ENCODE peak calls at places on chromosomes 4 and X, in four cellular contexts. One of them, this sample, is unnamed.

GRCh38 chrX:122583526-122583925 is 600.6 kb upstream of the GRIA3 start:
- DNase-seq in heart left ventricle: no peak
- DNase-seq in endothelial cell of umbilical vein: no peak
- DNase-seq in cardiac muscle cell: no peak
- DNase-seq in this sample: no peak

GRCh38 chrX:17812763-17813162 is 48.3 kb downstream of the RAI2 start:
- DNase-seq in heart left ventricle: no peak
- DNase-seq in endothelial cell of umbilical vein: no peak
- DNase-seq in cardiac muscle cell: peak
- DNase-seq in this sample: no peak

GRCh38 chrX:48996969-48997368 is 5.1 kb downstream of the GRIPAP1 start:
- DNase-seq in heart left ventricle: no peak
- DNase-seq in endothelial cell of umbilical vein: peak
- DNase-seq in cardiac muscle cell: no peak
- DNase-seq in this sample: no peak

GRCh38 chrX:140762061-140762460 is 52.5 kb downstream of the LINC00632 start:
- DNase-seq in heart left ventricle: no peak
- DNase-seq in endothelial cell of umbilical vein: peak
- DNase-seq in cardiac muscle cell: peak
- DNase-seq in this sample: peak

GRCh38 chrX:8288590-8288989 is 117.5 kb upstream of the VCX2 start:
- DNase-seq in heart left ventricle: no peak
- DNase-seq in endothelial cell of umbilical vein: no peak
- DNase-seq in cardiac muscle cell: no peak
- DNase-seq in this sample: no peak

GRCh38 chr4:82787342-82787741 is 11.3 kb downstream of the SCD5 start:
- DNase-seq in heart left ventricle: no peak
- DNase-seq in endothelial cell of umbilical vein: no peak
- DNase-seq in cardiac muscle cell: peak
- DNase-seq in this sample: no peak

GRCh38 chr4:153757407-153757806 is 2.4 kb downstream of the RNF175 start:
- DNase-seq in heart left ventricle: no peak
- DNase-seq in endothelial cell of umbilical vein: no peak
- DNase-seq in cardiac muscle cell: no peak
- DNase-seq in this sample: no peak

GRCh38 chrX:153606503-153606902 is 7.6 kb upstream of the CCNQ start:
- DNase-seq in heart left ventricle: no peak
- DNase-seq in endothelial cell of umbilical vein: no peak
- DNase-seq in cardiac muscle cell: no peak
- DNase-seq in this sample: no peak

GRCh38 chr4:129545599-129546278 is 449.8 kb downstream of the C4orf33 start:
- DNase-seq in heart left ventricle: peak
- DNase-seq in endothelial cell of umbilical vein: peak
- DNase-seq in cardiac muscle cell: peak
- DNase-seq in this sample: no peak

GRCh38 chr4:53688186-53688790 is 97.0 kb upstream of the LNX1 start:
- DNase-seq in heart left ventricle: peak
- DNase-seq in endothelial cell of umbilical vein: peak
- DNase-seq in cardiac muscle cell: peak
- DNase-seq in this sample: no peak

GRCh38 chrX:74179071-74179470 is 124.9 kb upstream of the ZCCHC13 start:
- DNase-seq in heart left ventricle: no peak
- DNase-seq in endothelial cell of umbilical vein: no peak
- DNase-seq in cardiac muscle cell: peak
- DNase-seq in this sample: no peak

GRCh38 chrX:48683411-48683982 is at the start of gene WAS:
- DNase-seq in heart left ventricle: no peak
- DNase-seq in endothelial cell of umbilical vein: no peak
- DNase-seq in cardiac muscle cell: no peak
- DNase-seq in this sample: peak

GRCh38 chr4:161856711-161857326 is 307.0 kb downstream of the FSTL5 start:
- DNase-seq in heart left ventricle: no peak
- DNase-seq in endothelial cell of umbilical vein: no peak
- DNase-seq in cardiac muscle cell: no peak
- DNase-seq in this sample: no peak

GRCh38 chrX:53990201-53990600 is 54.1 kb downstream of the PHF8 start:
- DNase-seq in heart left ventricle: no peak
- DNase-seq in endothelial cell of umbilical vein: no peak
- DNase-seq in cardiac muscle cell: peak
- DNase-seq in this sample: no peak

GRCh38 chrX:125436855-125437254 is 117.2 kb downstream of the TEX13C start:
- DNase-seq in heart left ventricle: no peak
- DNase-seq in endothelial cell of umbilical vein: no peak
- DNase-seq in cardiac muscle cell: peak
- DNase-seq in this sample: peak

GRCh38 chrX:56978172-56978571 is 17.2 kb downstream of the SPIN3 start:
- DNase-seq in heart left ventricle: no peak
- DNase-seq in endothelial cell of umbilical vein: peak
- DNase-seq in cardiac muscle cell: peak
- DNase-seq in this sample: peak

GRCh38 chrX:54891573-54891972 is 29.1 kb upstream of the TRO start:
- DNase-seq in heart left ventricle: no peak
- DNase-seq in endothelial cell of umbilical vein: peak
- DNase-seq in cardiac muscle cell: peak
- DNase-seq in this sample: peak

GRCh38 chr4:140358281-140358680 is 15.2 kb upstream of the SCOC start:
- DNase-seq in heart left ventricle: no peak
- DNase-seq in endothelial cell of umbilical vein: peak
- DNase-seq in cardiac muscle cell: no peak
- DNase-seq in this sample: no peak

GRCh38 chr4:1243451-1244080 is 5.4 kb downstream of the CTBP1 start:
- DNase-seq in heart left ventricle: no peak
- DNase-seq in endothelial cell of umbilical vein: no peak
- DNase-seq in cardiac muscle cell: no peak
- DNase-seq in this sample: no peak

GRCh38 chrX:70694339-70695122 is 214.0 kb downstream of the TEX11 start:
- DNase-seq in heart left ventricle: no peak
- DNase-seq in endothelial cell of umbilical vein: no peak
- DNase-seq in cardiac muscle cell: no peak
- DNase-seq in this sample: no peak

GRCh38 chr4:137523329-137523728 is 9.0 kb downstream of the PCDH18 start:
- DNase-seq in heart left ventricle: no peak
- DNase-seq in endothelial cell of umbilical vein: no peak
- DNase-seq in cardiac muscle cell: no peak
- DNase-seq in this sample: no peak

GRCh38 chr4:137521053-137521452 is 11.2 kb downstream of the PCDH18 start:
- DNase-seq in heart left ventricle: no peak
- DNase-seq in endothelial cell of umbilical vein: no peak
- DNase-seq in cardiac muscle cell: no peak
- DNase-seq in this sample: no peak

GRCh38 chr4:137526681-137527080 is 5.6 kb downstream of the PCDH18 start:
- DNase-seq in heart left ventricle: no peak
- DNase-seq in endothelial cell of umbilical vein: no peak
- DNase-seq in cardiac muscle cell: no peak
- DNase-seq in this sample: no peak

GRCh38 chr4:137529432-137529831 is 2.9 kb downstream of the PCDH18 start:
- DNase-seq in heart left ventricle: no peak
- DNase-seq in endothelial cell of umbilical vein: no peak
- DNase-seq in cardiac muscle cell: no peak
- DNase-seq in this sample: no peak

GRCh38 chr4:137524642-137525384 is 7.5 kb downstream of the PCDH18 start:
- DNase-seq in heart left ventricle: no peak
- DNase-seq in endothelial cell of umbilical vein: peak
- DNase-seq in cardiac muscle cell: peak
- DNase-seq in this sample: no peak
- H3K27ac ChIP-seq in heart left ventricle: no peak
- H3K27ac ChIP-seq in endothelial cell of umbilical vein: no peak
- H3K27ac ChIP-seq in cardiac muscle cell: no peak
- H3K27ac ChIP-seq in this sample: no peak

DNA sequence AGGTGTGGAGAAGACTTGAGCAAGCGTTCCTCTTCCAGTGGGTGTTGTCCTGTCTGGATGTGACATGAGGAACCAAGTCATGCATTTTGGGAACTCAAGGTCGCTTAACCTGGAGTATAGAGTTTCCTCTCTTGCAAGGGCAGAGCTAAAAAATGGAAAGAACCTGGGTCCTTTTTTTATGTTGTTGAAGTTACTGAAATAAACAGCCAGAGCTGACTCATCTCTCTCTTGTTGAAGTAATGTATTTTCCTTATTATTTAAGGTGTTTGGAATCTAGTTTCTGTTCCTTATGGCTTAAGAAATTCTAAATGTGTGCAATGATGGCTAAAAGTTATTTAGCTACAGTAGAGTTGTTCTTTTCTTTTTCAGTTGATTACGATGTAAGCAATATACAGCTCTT is 314.5 kb downstream of the CAMK2D start:
- DNase-seq in heart left ventricle: no peak
- DNase-seq in endothelial cell of umbilical vein: no peak
- DNase-seq in cardiac muscle cell: no peak
- DNase-seq in this sample: no peak
- H3K27ac ChIP-seq in heart left ventricle: peak
- H3K27ac ChIP-seq in endothelial cell of umbilical vein: no peak
- H3K27ac ChIP-seq in cardiac muscle cell: no peak
- H3K27ac ChIP-seq in this sample: no peak

GRCh38 chr4:41436365-41437263 is 101.3 kb upstream of the LIMCH1 start:
- DNase-seq in heart left ventricle: no peak
- DNase-seq in endothelial cell of umbilical vein: no peak
- DNase-seq in cardiac muscle cell: no peak
- DNase-seq in this sample: no peak

GRCh38 chr4:41432889-41433288 is 105.1 kb upstream of the LIMCH1 start:
- DNase-seq in heart left ventricle: no peak
- DNase-seq in endothelial cell of umbilical vein: peak
- DNase-seq in cardiac muscle cell: peak
- DNase-seq in this sample: no peak

GRCh38 chr4:41437264-41437566 is 100.7 kb upstream of the LIMCH1 start:
- DNase-seq in heart left ventricle: no peak
- DNase-seq in endothelial cell of umbilical vein: peak
- DNase-seq in cardiac muscle cell: no peak
- DNase-seq in this sample: no peak

GRCh38 chr4:41433361-41433760 is 104.6 kb upstream of the LIMCH1 start:
- DNase-seq in heart left ventricle: no peak
- DNase-seq in endothelial cell of umbilical vein: no peak
- DNase-seq in cardiac muscle cell: no peak
- DNase-seq in this sample: no peak

DNA sequence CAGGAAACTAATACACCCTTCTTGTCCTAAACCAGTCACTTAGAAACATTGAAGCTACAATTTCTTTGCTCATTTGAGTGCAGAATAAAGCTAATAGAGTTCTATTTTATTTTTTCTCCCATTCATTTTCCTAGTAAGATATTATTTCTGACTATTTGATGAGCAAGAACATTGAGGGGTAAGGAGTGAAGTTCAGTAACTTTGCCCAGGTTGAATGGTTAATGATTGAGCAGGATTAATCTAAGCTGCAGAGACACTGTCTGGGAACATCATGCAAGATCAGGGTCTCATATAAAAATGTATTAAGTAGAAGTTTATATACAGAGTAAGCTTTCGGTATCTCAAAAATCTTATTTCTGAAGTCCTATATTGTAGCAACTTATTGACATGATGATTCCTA is 102.4 kb upstream of the LIMCH1 start:
- DNase-seq in heart left ventricle: no peak
- DNase-seq in endothelial cell of umbilical vein: no peak
- DNase-seq in cardiac muscle cell: no peak
- DNase-seq in this sample: no peak
- H3K27ac ChIP-seq in heart left ventricle: peak
- H3K27ac ChIP-seq in endothelial cell of umbilical vein: no peak
- H3K27ac ChIP-seq in cardiac muscle cell: no peak
- H3K27ac ChIP-seq in this sample: no peak

DNA sequence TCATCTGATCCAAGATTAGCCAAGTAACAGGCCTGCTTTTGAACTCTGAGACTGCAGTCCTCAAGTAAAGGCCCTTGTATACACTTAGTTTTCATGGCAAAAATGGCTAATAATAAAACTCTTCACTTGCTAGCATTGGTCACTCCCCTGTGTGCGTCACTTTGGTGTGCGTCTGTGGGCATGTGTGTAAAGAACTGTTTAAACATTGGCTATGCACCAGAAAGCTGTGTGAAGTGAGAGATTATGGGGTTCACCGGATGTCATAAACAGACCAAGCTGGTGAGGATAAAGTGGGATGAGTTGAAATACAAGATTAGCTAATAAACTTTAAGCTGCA is 108.6 kb upstream of the SLC4A4 start:
- DNase-seq in heart left ventricle: no peak
- DNase-seq in endothelial cell of umbilical vein: no peak
- DNase-seq in cardiac muscle cell: no peak
- DNase-seq in this sample: no peak
- H3K27ac ChIP-seq in heart left ventricle: peak
- H3K27ac ChIP-seq in endothelial cell of umbilical vein: no peak
- H3K27ac ChIP-seq in cardiac muscle cell: no peak
- H3K27ac ChIP-seq in this sample: no peak

DNA sequence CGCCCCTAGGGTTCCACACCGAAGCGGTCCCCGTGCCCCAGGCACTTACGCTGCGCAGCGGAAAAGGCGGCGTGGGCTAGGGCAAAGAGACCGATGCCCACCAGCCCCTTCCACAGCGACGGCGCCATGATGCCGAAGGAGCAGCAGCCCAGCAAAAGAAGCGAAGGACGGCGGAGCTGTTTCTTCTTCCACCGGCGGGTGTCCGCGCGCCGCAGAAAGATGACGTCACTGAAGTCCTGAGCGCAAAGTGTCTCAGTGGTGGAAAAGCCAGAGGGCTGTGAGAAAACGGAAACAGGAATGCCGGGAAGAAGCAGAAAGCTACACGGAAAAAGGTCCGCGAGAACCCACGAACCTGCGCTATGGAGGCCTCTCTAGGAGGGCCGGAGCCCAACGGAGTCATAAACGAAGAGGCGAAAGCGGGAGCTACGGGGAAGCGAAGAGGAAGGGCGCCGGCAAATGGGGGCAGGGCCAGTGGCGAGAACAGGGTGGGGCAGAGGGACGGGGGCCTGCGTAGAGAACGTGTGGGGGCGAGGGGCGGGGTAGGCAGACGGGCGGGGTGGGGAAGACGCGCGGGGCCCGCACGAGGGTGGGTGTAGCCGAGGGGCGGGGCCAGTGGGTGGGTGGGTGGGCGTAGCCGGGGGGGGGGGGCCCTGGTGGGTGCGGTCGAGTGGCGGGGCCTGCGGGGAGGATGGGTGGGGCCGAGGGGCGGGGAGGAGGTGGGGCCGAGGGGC is at the start of gene MMGT1:
- DNase-seq in heart left ventricle: peak
- DNase-seq in endothelial cell of umbilical vein: peak
- DNase-seq in cardiac muscle cell: peak
- DNase-seq in this sample: peak
- H3K27ac ChIP-seq in heart left ventricle: peak
- H3K27ac ChIP-seq in endothelial cell of umbilical vein: peak
- H3K27ac ChIP-seq in cardiac muscle cell: peak
- H3K27ac ChIP-seq in this sample: peak

GRCh38 chrX:10208953-10209352 is 52.2 kb downstream of the CLCN4 start:
- DNase-seq in heart left ventricle: no peak
- DNase-seq in endothelial cell of umbilical vein: no peak
- DNase-seq in cardiac muscle cell: no peak
- DNase-seq in this sample: no peak
- H3K27ac ChIP-seq in heart left ventricle: no peak
- H3K27ac ChIP-seq in endothelial cell of umbilical vein: no peak
- H3K27ac ChIP-seq in cardiac muscle cell: no peak
- H3K27ac ChIP-seq in this sample: no peak